ENCODE peak calls at places on chromosomes 13 and 19, in ten cellular contexts. K is activated CD4-positive, alpha-beta T cell treated with anti-CD3 and anti-CD28 coated beads, Interleukin-2, amount 10 ng/mL, durations not matched to agents 7 days and 5 days; W is NB4; I is OCI-M1; M is NCI-H2029 treated with DMSO at 0.1 percent for 48 hours; Q is effector CD4-positive, alpha-beta T cell; V is stimulated activated CD4-positive, alpha-beta T cell treated with anti-CD3 and anti-CD28 coated beads, TNF-alpha, amount 100 ng/mL, for 4 hours; L is pons; S is NCI-H1694; N is activated CD4-positive, CD25-positive, alpha-beta regulatory T cell. U is an unnamed sample.

GRCh38 chr19:45913874-45914830 is at the start of gene NANOS2:
- DNase-seq in K (no peak), W (peak), I (peak), M (no peak), Q (no peak), V (no peak), L (no peak), S (no peak), N (no peak), U (peak)

GRCh38 chr13:43664700-43665191 is 122.0 kb downstream of the ENOX1 start:
- DNase-seq in K (peak), W (no peak), I (peak), M (no peak), Q (no peak), V (no peak), L (no peak), S (no peak), N (no peak), U (peak)

GRCh38 chr19:19034204-19034624 is 811 bp downstream of the ARMC6 start:
- DNase-seq in K (peak), W (peak), I (peak), M (peak), Q (peak), V (peak), L (peak), S (peak), N (peak), U (peak)

GRCh38 chr13:98103531-98103930 is 39.4 kb upstream of the FARP1 start:
- DNase-seq in K (no peak), W (no peak), I (no peak), M (no peak), Q (no peak), V (no peak), L (no peak), S (no peak), N (no peak), U (no peak)

GRCh38 chr13:45042539-45042938 is 53.2 kb downstream of the GPALPP1 start:
- DNase-seq in K (no peak), W (no peak), I (no peak), M (no peak), Q (no peak), V (no peak), L (no peak), S (no peak), N (no peak), U (no peak)

GRCh38 chr19:41870401-41870873 is 6.6 kb upstream of the CD79A start:
- DNase-seq in K (no peak), W (no peak), I (no peak), M (no peak), Q (no peak), V (no peak), L (no peak), S (no peak), N (no peak), U (no peak)

GRCh38 chr19:29812080-29812880 is 489 bp downstream of the CCNE1 start:
- DNase-seq in K (peak), W (peak), I (no peak), M (no peak), Q (peak), V (no peak), L (no peak), S (no peak), N (no peak), U (no peak)

GRCh38 chr13:30154531-30154930 is 152.8 kb downstream of the KATNAL1 start:
- DNase-seq in K (no peak), W (no peak), I (no peak), M (no peak), Q (no peak), V (no peak), L (no peak), S (no peak), N (no peak), U (no peak)

GRCh38 chr19:46916971-46917370 is 56.2 kb downstream of the ARHGAP35 start:
- DNase-seq in K (no peak), W (no peak), I (no peak), M (no peak), Q (no peak), V (no peak), L (no peak), S (no peak), N (no peak), U (no peak)

GRCh38 chr19:35882074-35882832 is 13.9 kb downstream of the APLP1 start:
- DNase-seq in K (peak), W (peak), I (peak), M (peak), Q (peak), V (no peak), L (peak), S (peak), N (no peak), U (peak)

GRCh38 chr19:50725218-50725931 is 2.2 kb downstream of the CLEC11A start:
- DNase-seq in K (no peak), W (no peak), I (no peak), M (no peak), Q (no peak), V (no peak), L (no peak), S (no peak), N (no peak), U (no peak)

GRCh38 chr19:38867176-38867780 is 10.8 kb downstream of the RINL start:
- DNase-seq in K (no peak), W (no peak), I (no peak), M (no peak), Q (no peak), V (no peak), L (no peak), S (no peak), N (no peak), U (no peak)

GRCh38 chr19:57171551-57172081 is 4.3 kb upstream of the DUXA start:
- DNase-seq in K (no peak), W (no peak), I (peak), M (no peak), Q (peak), V (no peak), L (peak), S (no peak), N (no peak), U (no peak)

GRCh38 chr19:43765109-43765876 is 10.5 kb upstream of the SMG9 start:
- DNase-seq in K (peak), W (peak), I (no peak), M (no peak), Q (peak), V (peak), L (peak), S (no peak), N (peak), U (no peak)

GRCh38 chr19:3453840-3454239 is 26.5 kb downstream of the SMIM24 start:
- DNase-seq in K (no peak), W (no peak), I (no peak), M (no peak), Q (no peak), V (no peak), L (no peak), S (no peak), N (no peak), U (no peak)

GRCh38 chr19:41144403-41144802 is 30.2 kb downstream of the CYP2F1 start:
- DNase-seq in K (peak), W (peak), I (peak), M (peak), Q (peak), V (peak), L (peak), S (peak), N (peak), U (peak)

GRCh38 chr13:44153536-44153935 is 220.1 kb upstream of the SERP2 start:
- DNase-seq in K (no peak), W (no peak), I (no peak), M (no peak), Q (no peak), V (no peak), L (no peak), S (peak), N (no peak), U (no peak)

GRCh38 chr19:44677019-44677809 is 5.9 kb downstream of the CEACAM19 start:
- DNase-seq in K (no peak), W (peak), I (peak), M (peak), Q (no peak), V (no peak), L (no peak), S (no peak), N (no peak), U (peak)

GRCh38 chr13:34750078-34750703 is 191.9 kb upstream of the NBEA start:
- DNase-seq in K (no peak), W (no peak), I (no peak), M (peak), Q (no peak), V (no peak), L (no peak), S (no peak), N (no peak), U (peak)

GRCh38 chr19:40281381-40282208 is 3.5 kb downstream of the AKT2 start:
- DNase-seq in K (no peak), W (no peak), I (no peak), M (no peak), Q (no peak), V (no peak), L (no peak), S (no peak), N (no peak), U (no peak)